ENCODE peak calls at places on chromosomes 5 and 9, in four cellular contexts. One of them, this sample, is unnamed.

GRCh38 chr9:92115977-92116285 is 718 bp upstream of the SPTLC1 start:
- DNase-seq in stromal cell of bone marrow: no peak
- DNase-seq in GDM1: no peak
- DNase-seq in NCI-H2081 treated with DMSO at 0.1 percent for 48 hours: no peak
- DNase-seq in this sample: no peak

GRCh38 chr5:78641060-78641474 is 7.5 kb downstream of the LHFPL2 start:
- DNase-seq in stromal cell of bone marrow: no peak
- DNase-seq in GDM1: no peak
- DNase-seq in NCI-H2081 treated with DMSO at 0.1 percent for 48 hours: no peak
- DNase-seq in this sample: no peak

GRCh38 chr5:74367931-74368330 is 272.6 kb downstream of the ENC1 start:
- DNase-seq in stromal cell of bone marrow: no peak
- DNase-seq in GDM1: no peak
- DNase-seq in NCI-H2081 treated with DMSO at 0.1 percent for 48 hours: no peak
- DNase-seq in this sample: no peak

GRCh38 chr9:135906291-135907005 is 898 bp downstream of the CAMSAP1 start:
- DNase-seq in stromal cell of bone marrow: no peak
- DNase-seq in GDM1: no peak
- DNase-seq in NCI-H2081 treated with DMSO at 0.1 percent for 48 hours: no peak
- DNase-seq in this sample: no peak

GRCh38 chr9:33267368-33267767 is 2.5 kb downstream of the CHMP5 start:
- DNase-seq in stromal cell of bone marrow: no peak
- DNase-seq in GDM1: no peak
- DNase-seq in NCI-H2081 treated with DMSO at 0.1 percent for 48 hours: no peak
- DNase-seq in this sample: no peak

GRCh38 chr5:171693397-171693796 is 92.2 kb upstream of the SMIM23 start:
- DNase-seq in stromal cell of bone marrow: no peak
- DNase-seq in GDM1: no peak
- DNase-seq in NCI-H2081 treated with DMSO at 0.1 percent for 48 hours: no peak
- DNase-seq in this sample: no peak

GRCh38 chr5:115583474-115583873 is 18.8 kb downstream of the TICAM2 start:
- DNase-seq in stromal cell of bone marrow: peak; percentile 94
- DNase-seq in GDM1: no peak
- DNase-seq in NCI-H2081 treated with DMSO at 0.1 percent for 48 hours: no peak
- DNase-seq in this sample: no peak

GRCh38 chr9:108674766-108675530 is 180.8 kb downstream of the ACTL7B start:
- DNase-seq in stromal cell of bone marrow: no peak
- DNase-seq in GDM1: no peak
- DNase-seq in NCI-H2081 treated with DMSO at 0.1 percent for 48 hours: no peak
- DNase-seq in this sample: no peak

GRCh38 chr9:73643379-73644013 is 491.8 kb downstream of the ANXA1 start:
- DNase-seq in stromal cell of bone marrow: peak; percentile 23
- DNase-seq in GDM1: no peak
- DNase-seq in NCI-H2081 treated with DMSO at 0.1 percent for 48 hours: no peak
- DNase-seq in this sample: no peak

GRCh38 chr9:78239506-78239905 is 3.6 kb downstream of the CEP78 start:
- DNase-seq in stromal cell of bone marrow: no peak
- DNase-seq in GDM1: no peak
- DNase-seq in NCI-H2081 treated with DMSO at 0.1 percent for 48 hours: no peak
- DNase-seq in this sample: peak; percentile 1

GRCh38 chr9:72349240-72349639 is 15.8 kb downstream of the ZFAND5 start:
- DNase-seq in stromal cell of bone marrow: no peak
- DNase-seq in GDM1: no peak
- DNase-seq in NCI-H2081 treated with DMSO at 0.1 percent for 48 hours: no peak
- DNase-seq in this sample: no peak

GRCh38 chr9:31824860-31825259 is 559.6 kb upstream of the ACO1 start:
- DNase-seq in stromal cell of bone marrow: no peak
- DNase-seq in GDM1: no peak
- DNase-seq in NCI-H2081 treated with DMSO at 0.1 percent for 48 hours: no peak
- DNase-seq in this sample: peak; percentile 18

GRCh38 chr5:36389245-36389644 is 87.5 kb upstream of the RANBP3L start:
- DNase-seq in stromal cell of bone marrow: no peak
- DNase-seq in GDM1: peak; percentile 76
- DNase-seq in NCI-H2081 treated with DMSO at 0.1 percent for 48 hours: no peak
- DNase-seq in this sample: no peak

GRCh38 chr5:143758015-143758414 is 53.9 kb upstream of the HMHB1 start:
- DNase-seq in stromal cell of bone marrow: no peak
- DNase-seq in GDM1: no peak
- DNase-seq in NCI-H2081 treated with DMSO at 0.1 percent for 48 hours: no peak
- DNase-seq in this sample: no peak

GRCh38 chr9:97598461-97599288 is 34.5 kb downstream of the TSTD2 start:
- DNase-seq in stromal cell of bone marrow: peak; percentile 67
- DNase-seq in GDM1: peak; percentile 70
- DNase-seq in NCI-H2081 treated with DMSO at 0.1 percent for 48 hours: no peak
- DNase-seq in this sample: peak; percentile 68

GRCh38 chr5:168174376-168174775 is 117.1 kb upstream of the WWC1 start:
- DNase-seq in stromal cell of bone marrow: no peak
- DNase-seq in GDM1: no peak
- DNase-seq in NCI-H2081 treated with DMSO at 0.1 percent for 48 hours: no peak
- DNase-seq in this sample: no peak

GRCh38 chr5:16791036-16791705 is 144.9 kb downstream of the MYO10 start:
- DNase-seq in stromal cell of bone marrow: peak; percentile 40
- DNase-seq in GDM1: no peak
- DNase-seq in NCI-H2081 treated with DMSO at 0.1 percent for 48 hours: peak; percentile 37
- DNase-seq in this sample: peak; percentile 43

GRCh38 chr5:16937023-16937379 is 913 bp upstream of the MYO10 start:
- DNase-seq in stromal cell of bone marrow: no peak
- DNase-seq in GDM1: no peak
- DNase-seq in NCI-H2081 treated with DMSO at 0.1 percent for 48 hours: no peak
- DNase-seq in this sample: peak; percentile 65

GRCh38 chr5:32233696-32234447 is 59.8 kb upstream of the GOLPH3 start:
- DNase-seq in stromal cell of bone marrow: peak; percentile 43
- DNase-seq in GDM1: peak; percentile 8
- DNase-seq in NCI-H2081 treated with DMSO at 0.1 percent for 48 hours: no peak
- DNase-seq in this sample: no peak

GRCh38 chr9:136095495-136096058 is 488 bp upstream of the NACC2 start:
- DNase-seq in stromal cell of bone marrow: no peak
- DNase-seq in GDM1: no peak
- DNase-seq in NCI-H2081 treated with DMSO at 0.1 percent for 48 hours: no peak
- DNase-seq in this sample: no peak

This sample was measured in DMS153.